ENCODE peak calls at places on chromosomes 2 and 18, in four cellular contexts. S is T follicular helper cell, K is NAMALWA, Q is dorsolateral prefrontal cortex. M is an unnamed sample.

GRCh38 chr18:58512161-58512581 is 116.7 kb downstream of the ALPK2 start:
- DNase-seq in S (no peak), K (no peak), Q (no peak), M (no peak)

GRCh38 chr2:231467016-231467545 is 2.8 kb upstream of the NCL start:
- DNase-seq in S (no peak), K (no peak), Q (no peak), M (no peak)

GRCh38 chr18:54003195-54003594 is 221.3 kb downstream of the MBD2 start:
- DNase-seq in S (no peak), K (no peak), Q (no peak), M (no peak)

GRCh38 chr2:5539281-5540211 is 152.6 kb upstream of the SOX11 start:
- DNase-seq in S (no peak), K (no peak), Q (no peak), M (no peak)

GRCh38 chr2:16325613-16326510 is 339.8 kb downstream of the CYRIA start:
- DNase-seq in S (no peak), K (no peak), Q (no peak), M (no peak)

GRCh38 chr2:121128741-121129659 is 156.0 kb downstream of the TFCP2L1 start:
- DNase-seq in S (no peak), K (no peak), Q (no peak), M (no peak)

GRCh38 chr18:78407456-78407823 is 572.2 kb upstream of the SALL3 start:
- DNase-seq in S (no peak), K (no peak), Q (no peak), M (no peak)

GRCh38 chr2:218711550-218711929 is 905 bp downstream of the TTLL4 start:
- DNase-seq in S (no peak), K (peak; percentile 35), Q (no peak), M (no peak)

GRCh38 chr2:100752628-100753333 is 67.2 kb upstream of the NPAS2 start:
- DNase-seq in S (no peak), K (no peak), Q (no peak), M (no peak)

GRCh38 chr2:136281281-136282117 is 163.6 kb upstream of the CXCR4 start:
- DNase-seq in S (peak; percentile 20), K (no peak), Q (no peak), M (no peak)

GRCh38 chr2:222572761-222573174 is 83.1 kb downstream of the FARSB start:
- DNase-seq in S (no peak), K (no peak), Q (no peak), M (no peak)

GRCh38 chr2:190023860-190024259 is 38.7 kb downstream of the MSTN start:
- DNase-seq in S (no peak), K (peak; percentile 86), Q (no peak), M (no peak)

GRCh38 chr2:224122542-224122941 is 83.5 kb upstream of the SERPINE2 start:
- DNase-seq in S (no peak), K (no peak), Q (no peak), M (no peak)

GRCh38 chr18:77223221-77223639 is 26.4 kb upstream of the GALR1 start:
- DNase-seq in S (no peak), K (no peak), Q (no peak), M (no peak)